ENCODE peak calls at places on chromosomes 1 and 21, in seven cellular contexts. L, E, O, I, A, W and B are unnamed samples.
A peak's percentile ranks its signal among the peaks of the same experiment; 100 is the strongest.

GRCh38 chr1:184160236-184160635 is 108.7 kb downstream of the TSEN15 start:
- DNase-seq in W (no peak), A (no peak), O (no peak), E (no peak), I (no peak), L (no peak), B (peak; percentile 2)

GRCh38 chr21:35044128-35044527 is 5.0 kb downstream of the RUNX1 start:
- DNase-seq in E (no peak), L (no peak), I (no peak), O (no peak), W (no peak), A (no peak), B (no peak)

GRCh38 chr1:27724961-27725373 is 794 bp upstream of the FAM76A start:
- DNase-seq in A (no peak), L (peak; percentile 60), I (peak; percentile 40), W (no peak), O (peak; percentile 19), E (peak; percentile 8), B (no peak)

GRCh38 chr1:43722825-43723224 is 15.5 kb downstream of the ST3GAL3 start:
- DNase-seq in W (no peak), E (no peak), I (no peak), A (no peak), O (no peak), L (no peak), B (no peak)

GRCh38 chr1:59565611-59566410 is 248.9 kb upstream of the HOOK1 start:
- DNase-seq in O (peak; percentile 12), I (no peak), A (no peak), E (no peak), L (no peak), W (no peak), B (no peak)

GRCh38 chr1:156690673-156691032 is 13.4 kb upstream of the NES start:
- DNase-seq in E (no peak), W (no peak), I (no peak), A (no peak), O (no peak), L (no peak), B (no peak)

GRCh38 chr1:47932744-47933143 is 64.4 kb downstream of the TRABD2B start:
- DNase-seq in W (no peak), E (no peak), I (no peak), A (no peak), O (no peak), L (no peak), B (no peak)

GRCh38 chr1:155196103-155196892 is 11.4 kb downstream of the THBS3 start:
- DNase-seq in W (no peak), L (no peak), A (no peak), E (no peak), I (peak; percentile 59), O (no peak), B (no peak)

GRCh38 chr1:2384130-2384860 is 7.1 kb downstream of the MORN1 start:
- DNase-seq in A (no peak), W (no peak), E (no peak), L (no peak), I (peak; percentile 18), O (no peak), B (no peak)

GRCh38 chr1:209869242-209870149 is 41.7 kb downstream of the UTP25 start:
- DNase-seq in W (no peak), A (no peak), O (no peak), I (no peak), E (peak; percentile 43), L (no peak), B (no peak)

GRCh38 chr1:19512545-19512944 is 27.2 kb upstream of the CAPZB start:
- DNase-seq in E (no peak), L (no peak), W (no peak), A (no peak), O (no peak), I (no peak), B (no peak)

GRCh38 chr1:58397187-58397820 is 149.2 kb downstream of the OMA1 start:
- DNase-seq in O (no peak), A (no peak), W (no peak), E (no peak), I (no peak), L (no peak), B (peak; percentile 37)

GRCh38 chr1:109252893-109253802 is 3.8 kb downstream of the CELSR2 start:
- DNase-seq in W (no peak), L (peak; percentile 77), I (peak; percentile 22), A (no peak), E (no peak), O (no peak), B (no peak)

GRCh38 chr1:13487143-13487868 is 26.5 kb downstream of the LRRC38 start:
- DNase-seq in L (no peak), E (no peak), O (peak; percentile 59), A (no peak), I (no peak), W (no peak), B (no peak)

GRCh38 chr1:201219481-201220387 is 29.1 kb downstream of the IGFN1 start:
- DNase-seq in W (no peak), I (no peak), L (no peak), E (no peak), O (no peak), A (no peak), B (no peak)

GRCh38 chr1:227758366-227758765 is 23.1 kb downstream of the SNAP47 start:
- DNase-seq in W (no peak), L (no peak), O (no peak), I (no peak), A (no peak), E (no peak), B (no peak)

GRCh38 chr1:116360435-116361173 is 12.4 kb upstream of the ATP1A1 start:
- DNase-seq in A (no peak), L (no peak), I (no peak), E (no peak), O (no peak), W (no peak), B (no peak)

GRCh38 chr1:72186733-72187307 is 95.5 kb downstream of the NEGR1 start:
- DNase-seq in E (no peak), A (no peak), W (no peak), L (no peak), O (no peak), I (no peak), B (peak; percentile 13)

GRCh38 chr1:162276493-162276892 is 100.2 kb downstream of the SPATA46 start:
- DNase-seq in I (no peak), O (no peak), E (no peak), A (peak; percentile 25), W (no peak), L (no peak), B (peak; percentile 42)

GRCh38 chr1:14627608-14628489 is 29.4 kb downstream of the KAZN start:
- DNase-seq in A (no peak), I (no peak), L (no peak), W (no peak), O (no peak), E (no peak), B (no peak)

GRCh38 chr1:98426092-98426491 is 235.4 kb upstream of the SNX7 start:
- DNase-seq in I (no peak), A (no peak), O (no peak), L (no peak), E (no peak), W (no peak), B (no peak)

GRCh38 chr1:26078286-26079177 is 11.1 kb upstream of the TRIM63 start:
- DNase-seq in E (no peak), W (no peak), O (no peak), I (no peak), L (no peak), A (no peak), B (no peak)

GRCh38 chr1:183733610-183734219 is 71.2 kb upstream of the RGL1 start:
- DNase-seq in E (no peak), A (no peak), W (no peak), O (no peak), L (no peak), I (no peak), B (no peak)

GRCh38 chr1:228733576-228733975 is 1.7 kb upstream of the RHOU start:
- DNase-seq in L (no peak), I (no peak), E (no peak), O (no peak), A (no peak), W (no peak), B (no peak)

GRCh38 chr1:185401019-185401418 is 84.0 kb upstream of the IVNS1ABP start:
- DNase-seq in E (no peak), A (no peak), W (no peak), L (no peak), I (no peak), O (no peak), B (peak; percentile 75)

GRCh38 chr1:6162773-6163172 is 17.3 kb downstream of the CHD5 start:
- DNase-seq in E (no peak), W (no peak), I (no peak), O (no peak), L (no peak), A (peak; percentile 47), B (no peak)
- H3K27ac ChIP-seq in E (no peak overlapping the region), W (no peak overlapping the region), I (no peak overlapping the region), O (no peak overlapping the region), L (no peak overlapping the region), A (no peak overlapping the region), B (no peak overlapping the region)

DNA sequence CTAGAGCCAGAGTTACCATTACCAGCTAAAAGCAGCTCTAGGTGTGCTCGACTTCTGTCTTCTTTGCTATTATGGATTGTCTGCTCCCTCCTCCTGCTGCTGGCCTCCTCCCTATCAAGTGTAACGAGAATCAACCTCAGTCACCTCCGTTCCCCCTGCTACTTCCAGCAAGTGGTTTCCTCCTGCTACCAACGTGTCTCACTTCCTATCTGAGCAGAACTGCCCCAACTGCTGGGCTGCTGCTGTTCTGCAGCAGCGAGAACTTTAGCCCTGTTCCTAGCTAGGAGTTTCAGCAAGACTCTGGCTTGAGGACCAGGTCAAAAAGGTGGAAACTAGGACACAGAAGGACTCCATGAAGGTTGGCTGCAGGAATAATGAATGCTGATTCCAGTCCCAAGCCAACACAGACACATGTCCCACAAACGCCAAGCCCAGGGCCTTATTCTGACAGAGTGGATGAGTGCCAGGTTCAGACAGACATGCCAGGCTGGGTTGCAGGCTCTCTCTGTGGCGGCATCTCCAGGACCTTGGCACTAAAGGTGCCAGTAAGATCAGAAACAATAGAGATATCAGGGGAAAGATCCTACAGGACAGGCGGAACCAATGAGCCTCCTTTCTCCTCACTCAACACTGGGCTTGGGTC is 46.9 kb downstream of the CD34 start:
- DNase-seq in O (no peak), W (no peak), I (no peak), L (no peak), A (no peak), E (no peak), B (no peak)
- TF ChIP-seq CTCF in O (no peak), W (no peak), I (no peak), L (no peak), A (no peak), E (no peak), B (no peak)

GRCh38 chr21:44650973-44651675 is 3.3 kb downstream of the KRTAP12-4 start:
- DNase-seq in L (no peak), A (no peak), W (no peak), O (no peak), I (no peak), E (no peak), B (no peak)
- H3K27ac ChIP-seq in L (no peak overlapping the region), A (no peak overlapping the region), W (no peak overlapping the region), O (no peak overlapping the region), I (no peak overlapping the region), E (no peak overlapping the region), B (no peak overlapping the region)

DNA sequence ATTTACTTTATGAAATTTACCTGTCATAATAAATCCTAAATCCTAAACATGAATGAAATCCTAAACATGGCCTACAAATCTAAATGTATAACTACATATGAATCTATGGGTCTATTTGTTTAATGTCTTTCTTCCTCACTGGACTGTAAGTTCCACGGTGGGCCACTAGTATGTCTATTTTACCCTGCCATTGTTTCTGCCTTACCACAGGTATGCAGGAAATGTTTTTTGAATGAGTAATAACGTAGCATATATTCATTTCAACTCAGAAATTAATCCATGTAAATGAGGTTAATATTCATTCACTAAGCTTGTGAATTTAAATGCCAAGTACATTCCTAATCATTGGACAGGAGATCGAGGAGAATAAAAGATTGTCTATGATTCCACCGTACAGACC is 35.3 kb downstream of the B3GALNT2 start:
- DNase-seq in I (no peak), L (no peak), W (peak; percentile 45), A (peak; percentile 31), E (no peak), O (no peak), B (peak; percentile 83)
- TF ChIP-seq CTCF in I (no peak), L (no peak), W (peak; percentile 48), A (no peak), E (no peak), O (no peak), B (peak; percentile 9)